ENCODE peak calls at places on chromosomes 12 and 14, in ten cellular contexts. One of them, this sample, is unnamed.

GRCh38 chr12:2390850-2391390 is 338.1 kb downstream of the CACNA1C start:
- DNase-seq in stimulated activated CD4-positive, alpha-beta T cell treated with anti-CD3 and anti-CD28 coated beads, TNF-alpha, amount 100 ng/mL, for 24 hours: no peak
- DNase-seq in fibroblast of pulmonary artery: no peak
- DNase-seq in aorta: no peak
- DNase-seq in A549: no peak
- DNase-seq in activated CD8-positive, alpha-beta memory T cell treated with anti-CD3 and anti-CD28 coated beads for 1 hour: no peak
- DNase-seq in ACHN: no peak
- DNase-seq in activated CD4-positive, alpha-beta T cell treated with anti-CD3 and anti-CD28 coated beads for 48 hours: no peak
- DNase-seq in SW 1271: no peak
- DNase-seq in CD8-positive, alpha-beta T cell: no peak
- DNase-seq in this sample: no peak

GRCh38 chr12:25825494-25825893 is 133.0 kb upstream of the RASSF8 start:
- DNase-seq in ACHN: no peak
- DNase-seq in aorta: no peak
- DNase-seq in fibroblast of pulmonary artery: peak; percentile 27
- DNase-seq in SW 1271: no peak
- DNase-seq in A549: no peak
- DNase-seq in CD8-positive, alpha-beta T cell: no peak
- DNase-seq in activated CD8-positive, alpha-beta memory T cell treated with anti-CD3 and anti-CD28 coated beads for 1 hour: no peak
- DNase-seq in activated CD4-positive, alpha-beta T cell treated with anti-CD3 and anti-CD28 coated beads for 48 hours: no peak
- DNase-seq in stimulated activated CD4-positive, alpha-beta T cell treated with anti-CD3 and anti-CD28 coated beads, TNF-alpha, amount 100 ng/mL, for 24 hours: no peak
- DNase-seq in this sample: no peak

GRCh38 chr14:35385042-35385839 is 19.3 kb downstream of the NFKBIA start:
- DNase-seq in fibroblast of pulmonary artery: peak; percentile 92
- DNase-seq in SW 1271: no peak
- DNase-seq in ACHN: peak; percentile 90
- DNase-seq in activated CD8-positive, alpha-beta memory T cell treated with anti-CD3 and anti-CD28 coated beads for 1 hour: no peak
- DNase-seq in CD8-positive, alpha-beta T cell: no peak
- DNase-seq in activated CD4-positive, alpha-beta T cell treated with anti-CD3 and anti-CD28 coated beads for 48 hours: no peak
- DNase-seq in A549: peak; percentile 56
- DNase-seq in stimulated activated CD4-positive, alpha-beta T cell treated with anti-CD3 and anti-CD28 coated beads, TNF-alpha, amount 100 ng/mL, for 24 hours: no peak
- DNase-seq in aorta: peak; percentile 87
- DNase-seq in this sample: no peak

GRCh38 chr14:101525646-101526527 is 35.4 kb upstream of the DIO3 start:
- DNase-seq in ACHN: no peak
- DNase-seq in aorta: no peak
- DNase-seq in activated CD8-positive, alpha-beta memory T cell treated with anti-CD3 and anti-CD28 coated beads for 1 hour: no peak
- DNase-seq in CD8-positive, alpha-beta T cell: no peak
- DNase-seq in stimulated activated CD4-positive, alpha-beta T cell treated with anti-CD3 and anti-CD28 coated beads, TNF-alpha, amount 100 ng/mL, for 24 hours: no peak
- DNase-seq in activated CD4-positive, alpha-beta T cell treated with anti-CD3 and anti-CD28 coated beads for 48 hours: no peak
- DNase-seq in A549: no peak
- DNase-seq in fibroblast of pulmonary artery: no peak
- DNase-seq in SW 1271: no peak
- DNase-seq in this sample: no peak

GRCh38 chr12:79677667-79678066 is 13.1 kb downstream of the PAWR start:
- DNase-seq in activated CD4-positive, alpha-beta T cell treated with anti-CD3 and anti-CD28 coated beads for 48 hours: no peak
- DNase-seq in stimulated activated CD4-positive, alpha-beta T cell treated with anti-CD3 and anti-CD28 coated beads, TNF-alpha, amount 100 ng/mL, for 24 hours: no peak
- DNase-seq in ACHN: no peak
- DNase-seq in activated CD8-positive, alpha-beta memory T cell treated with anti-CD3 and anti-CD28 coated beads for 1 hour: no peak
- DNase-seq in SW 1271: no peak
- DNase-seq in fibroblast of pulmonary artery: no peak
- DNase-seq in CD8-positive, alpha-beta T cell: no peak
- DNase-seq in aorta: no peak
- DNase-seq in A549: no peak
- DNase-seq in this sample: no peak

GRCh38 chr14:33573296-33573695 is 377.6 kb downstream of the EGLN3 start:
- DNase-seq in fibroblast of pulmonary artery: no peak
- DNase-seq in aorta: no peak
- DNase-seq in stimulated activated CD4-positive, alpha-beta T cell treated with anti-CD3 and anti-CD28 coated beads, TNF-alpha, amount 100 ng/mL, for 24 hours: no peak
- DNase-seq in CD8-positive, alpha-beta T cell: no peak
- DNase-seq in ACHN: no peak
- DNase-seq in activated CD4-positive, alpha-beta T cell treated with anti-CD3 and anti-CD28 coated beads for 48 hours: no peak
- DNase-seq in SW 1271: no peak
- DNase-seq in A549: no peak
- DNase-seq in activated CD8-positive, alpha-beta memory T cell treated with anti-CD3 and anti-CD28 coated beads for 1 hour: no peak
- DNase-seq in this sample: no peak

GRCh38 chr12:54053625-54054441 is at the start of gene HOXC4:
- DNase-seq in stimulated activated CD4-positive, alpha-beta T cell treated with anti-CD3 and anti-CD28 coated beads, TNF-alpha, amount 100 ng/mL, for 24 hours: no peak
- DNase-seq in activated CD4-positive, alpha-beta T cell treated with anti-CD3 and anti-CD28 coated beads for 48 hours: peak; percentile 10
- DNase-seq in aorta: peak; percentile 61
- DNase-seq in A549: peak; percentile 82
- DNase-seq in fibroblast of pulmonary artery: peak; percentile 35
- DNase-seq in activated CD8-positive, alpha-beta memory T cell treated with anti-CD3 and anti-CD28 coated beads for 1 hour: no peak
- DNase-seq in CD8-positive, alpha-beta T cell: peak; percentile 34
- DNase-seq in ACHN: peak; percentile 56
- DNase-seq in SW 1271: peak; percentile 13
- DNase-seq in this sample: no peak

GRCh38 chr14:31402764-31403163 is 17.6 kb downstream of the HEATR5A start:
- DNase-seq in activated CD8-positive, alpha-beta memory T cell treated with anti-CD3 and anti-CD28 coated beads for 1 hour: no peak
- DNase-seq in stimulated activated CD4-positive, alpha-beta T cell treated with anti-CD3 and anti-CD28 coated beads, TNF-alpha, amount 100 ng/mL, for 24 hours: no peak
- DNase-seq in CD8-positive, alpha-beta T cell: no peak
- DNase-seq in SW 1271: no peak
- DNase-seq in fibroblast of pulmonary artery: no peak
- DNase-seq in ACHN: no peak
- DNase-seq in A549: no peak
- DNase-seq in activated CD4-positive, alpha-beta T cell treated with anti-CD3 and anti-CD28 coated beads for 48 hours: no peak
- DNase-seq in aorta: no peak
- DNase-seq in this sample: no peak

GRCh38 chr14:22824711-22825359 is 4.9 kb upstream of the MRPL52 start:
- DNase-seq in activated CD8-positive, alpha-beta memory T cell treated with anti-CD3 and anti-CD28 coated beads for 1 hour: no peak
- DNase-seq in CD8-positive, alpha-beta T cell: no peak
- DNase-seq in ACHN: peak; percentile 87
- DNase-seq in SW 1271: peak; percentile 51
- DNase-seq in activated CD4-positive, alpha-beta T cell treated with anti-CD3 and anti-CD28 coated beads for 48 hours: peak; percentile 25
- DNase-seq in A549: peak; percentile 61
- DNase-seq in aorta: no peak
- DNase-seq in fibroblast of pulmonary artery: peak; percentile 95
- DNase-seq in stimulated activated CD4-positive, alpha-beta T cell treated with anti-CD3 and anti-CD28 coated beads, TNF-alpha, amount 100 ng/mL, for 24 hours: no peak
- DNase-seq in this sample: no peak

GRCh38 chr12:102483466-102483865 is 3.1 kb upstream of the IGF1 start:
- DNase-seq in A549: no peak
- DNase-seq in fibroblast of pulmonary artery: no peak
- DNase-seq in SW 1271: no peak
- DNase-seq in stimulated activated CD4-positive, alpha-beta T cell treated with anti-CD3 and anti-CD28 coated beads, TNF-alpha, amount 100 ng/mL, for 24 hours: no peak
- DNase-seq in activated CD4-positive, alpha-beta T cell treated with anti-CD3 and anti-CD28 coated beads for 48 hours: peak; percentile 8
- DNase-seq in aorta: no peak
- DNase-seq in CD8-positive, alpha-beta T cell: no peak
- DNase-seq in activated CD8-positive, alpha-beta memory T cell treated with anti-CD3 and anti-CD28 coated beads for 1 hour: no peak
- DNase-seq in ACHN: no peak
- DNase-seq in this sample: no peak

GRCh38 chr12:26287666-26288408 is 92.5 kb downstream of the SSPN start:
- DNase-seq in stimulated activated CD4-positive, alpha-beta T cell treated with anti-CD3 and anti-CD28 coated beads, TNF-alpha, amount 100 ng/mL, for 24 hours: no peak
- DNase-seq in A549: no peak
- DNase-seq in CD8-positive, alpha-beta T cell: no peak
- DNase-seq in activated CD8-positive, alpha-beta memory T cell treated with anti-CD3 and anti-CD28 coated beads for 1 hour: no peak
- DNase-seq in activated CD4-positive, alpha-beta T cell treated with anti-CD3 and anti-CD28 coated beads for 48 hours: no peak
- DNase-seq in aorta: peak; percentile 87
- DNase-seq in SW 1271: no peak
- DNase-seq in fibroblast of pulmonary artery: peak; percentile 20
- DNase-seq in ACHN: no peak
- DNase-seq in this sample: no peak

GRCh38 chr12:54384591-54385041 is at the start of gene ZNF385A:
- DNase-seq in activated CD4-positive, alpha-beta T cell treated with anti-CD3 and anti-CD28 coated beads for 48 hours: no peak
- DNase-seq in ACHN: no peak
- DNase-seq in A549: no peak
- DNase-seq in stimulated activated CD4-positive, alpha-beta T cell treated with anti-CD3 and anti-CD28 coated beads, TNF-alpha, amount 100 ng/mL, for 24 hours: no peak
- DNase-seq in fibroblast of pulmonary artery: no peak
- DNase-seq in CD8-positive, alpha-beta T cell: no peak
- DNase-seq in activated CD8-positive, alpha-beta memory T cell treated with anti-CD3 and anti-CD28 coated beads for 1 hour: no peak
- DNase-seq in aorta: peak; percentile 82
- DNase-seq in SW 1271: no peak
- DNase-seq in this sample: no peak

GRCh38 chr12:77923882-77924281 is 93.2 kb downstream of the NAV3 start:
- DNase-seq in SW 1271: no peak
- DNase-seq in fibroblast of pulmonary artery: no peak
- DNase-seq in CD8-positive, alpha-beta T cell: no peak
- DNase-seq in aorta: no peak
- DNase-seq in activated CD4-positive, alpha-beta T cell treated with anti-CD3 and anti-CD28 coated beads for 48 hours: no peak
- DNase-seq in A549: no peak
- DNase-seq in stimulated activated CD4-positive, alpha-beta T cell treated with anti-CD3 and anti-CD28 coated beads, TNF-alpha, amount 100 ng/mL, for 24 hours: no peak
- DNase-seq in ACHN: no peak
- DNase-seq in activated CD8-positive, alpha-beta memory T cell treated with anti-CD3 and anti-CD28 coated beads for 1 hour: no peak
- DNase-seq in this sample: no peak

GRCh38 chr12:116324684-116325664 is 47.5 kb upstream of the MED13L start:
- DNase-seq in aorta: no peak
- DNase-seq in SW 1271: no peak
- DNase-seq in CD8-positive, alpha-beta T cell: no peak
- DNase-seq in A549: no peak
- DNase-seq in fibroblast of pulmonary artery: no peak
- DNase-seq in activated CD4-positive, alpha-beta T cell treated with anti-CD3 and anti-CD28 coated beads for 48 hours: no peak
- DNase-seq in activated CD8-positive, alpha-beta memory T cell treated with anti-CD3 and anti-CD28 coated beads for 1 hour: no peak
- DNase-seq in stimulated activated CD4-positive, alpha-beta T cell treated with anti-CD3 and anti-CD28 coated beads, TNF-alpha, amount 100 ng/mL, for 24 hours: no peak
- DNase-seq in ACHN: no peak
- DNase-seq in this sample: no peak

GRCh38 chr14:93085916-93086315 is 29.8 kb downstream of the ITPK1 start:
- DNase-seq in stimulated activated CD4-positive, alpha-beta T cell treated with anti-CD3 and anti-CD28 coated beads, TNF-alpha, amount 100 ng/mL, for 24 hours: no peak
- DNase-seq in A549: no peak
- DNase-seq in activated CD4-positive, alpha-beta T cell treated with anti-CD3 and anti-CD28 coated beads for 48 hours: no peak
- DNase-seq in activated CD8-positive, alpha-beta memory T cell treated with anti-CD3 and anti-CD28 coated beads for 1 hour: no peak
- DNase-seq in aorta: no peak
- DNase-seq in SW 1271: no peak
- DNase-seq in ACHN: no peak
- DNase-seq in fibroblast of pulmonary artery: no peak
- DNase-seq in CD8-positive, alpha-beta T cell: no peak
- DNase-seq in this sample: no peak

GRCh38 chr12:30972035-30972434 is 45.5 kb downstream of the TSPAN11 start:
- DNase-seq in stimulated activated CD4-positive, alpha-beta T cell treated with anti-CD3 and anti-CD28 coated beads, TNF-alpha, amount 100 ng/mL, for 24 hours: no peak
- DNase-seq in A549: no peak
- DNase-seq in CD8-positive, alpha-beta T cell: no peak
- DNase-seq in activated CD8-positive, alpha-beta memory T cell treated with anti-CD3 and anti-CD28 coated beads for 1 hour: no peak
- DNase-seq in ACHN: no peak
- DNase-seq in aorta: no peak
- DNase-seq in fibroblast of pulmonary artery: no peak
- DNase-seq in SW 1271: no peak
- DNase-seq in activated CD4-positive, alpha-beta T cell treated with anti-CD3 and anti-CD28 coated beads for 48 hours: no peak
- DNase-seq in this sample: no peak

GRCh38 chr12:1173806-1174617 is 183.0 kb downstream of the ERC1 start:
- DNase-seq in SW 1271: no peak
- DNase-seq in fibroblast of pulmonary artery: no peak
- DNase-seq in ACHN: no peak
- DNase-seq in CD8-positive, alpha-beta T cell: no peak
- DNase-seq in activated CD8-positive, alpha-beta memory T cell treated with anti-CD3 and anti-CD28 coated beads for 1 hour: no peak
- DNase-seq in A549: no peak
- DNase-seq in aorta: no peak
- DNase-seq in activated CD4-positive, alpha-beta T cell treated with anti-CD3 and anti-CD28 coated beads for 48 hours: no peak
- DNase-seq in stimulated activated CD4-positive, alpha-beta T cell treated with anti-CD3 and anti-CD28 coated beads, TNF-alpha, amount 100 ng/mL, for 24 hours: no peak
- DNase-seq in this sample: no peak

GRCh38 chr14:22691171-22691570 is 47.0 kb upstream of the OR6J1 start:
- DNase-seq in ACHN: no peak
- DNase-seq in aorta: no peak
- DNase-seq in stimulated activated CD4-positive, alpha-beta T cell treated with anti-CD3 and anti-CD28 coated beads, TNF-alpha, amount 100 ng/mL, for 24 hours: no peak
- DNase-seq in A549: no peak
- DNase-seq in activated CD8-positive, alpha-beta memory T cell treated with anti-CD3 and anti-CD28 coated beads for 1 hour: no peak
- DNase-seq in activated CD4-positive, alpha-beta T cell treated with anti-CD3 and anti-CD28 coated beads for 48 hours: no peak
- DNase-seq in CD8-positive, alpha-beta T cell: no peak
- DNase-seq in fibroblast of pulmonary artery: peak; percentile 66
- DNase-seq in SW 1271: peak; percentile 95
- DNase-seq in this sample: no peak

GRCh38 chr12:18139989-18140596 is 50.1 kb upstream of the RERGL start:
- DNase-seq in SW 1271: peak; percentile 44
- DNase-seq in fibroblast of pulmonary artery: peak; percentile 71
- DNase-seq in A549: no peak
- DNase-seq in ACHN: peak; percentile 66
- DNase-seq in aorta: no peak
- DNase-seq in stimulated activated CD4-positive, alpha-beta T cell treated with anti-CD3 and anti-CD28 coated beads, TNF-alpha, amount 100 ng/mL, for 24 hours: no peak
- DNase-seq in activated CD4-positive, alpha-beta T cell treated with anti-CD3 and anti-CD28 coated beads for 48 hours: no peak
- DNase-seq in activated CD8-positive, alpha-beta memory T cell treated with anti-CD3 and anti-CD28 coated beads for 1 hour: no peak
- DNase-seq in CD8-positive, alpha-beta T cell: no peak
- DNase-seq in this sample: no peak

GRCh38 chr14:74421997-74422396 is 4.0 kb downstream of the SYNDIG1L start:
- DNase-seq in A549: no peak
- DNase-seq in activated CD8-positive, alpha-beta memory T cell treated with anti-CD3 and anti-CD28 coated beads for 1 hour: no peak
- DNase-seq in ACHN: no peak
- DNase-seq in fibroblast of pulmonary artery: no peak
- DNase-seq in CD8-positive, alpha-beta T cell: no peak
- DNase-seq in activated CD4-positive, alpha-beta T cell treated with anti-CD3 and anti-CD28 coated beads for 48 hours: no peak
- DNase-seq in SW 1271: no peak
- DNase-seq in aorta: no peak
- DNase-seq in stimulated activated CD4-positive, alpha-beta T cell treated with anti-CD3 and anti-CD28 coated beads, TNF-alpha, amount 100 ng/mL, for 24 hours: no peak
- DNase-seq in this sample: no peak

GRCh38 chr14:57382283-57382682 is 8.1 kb upstream of the NAA30 start:
- DNase-seq in A549: no peak
- DNase-seq in activated CD4-positive, alpha-beta T cell treated with anti-CD3 and anti-CD28 coated beads for 48 hours: no peak
- DNase-seq in stimulated activated CD4-positive, alpha-beta T cell treated with anti-CD3 and anti-CD28 coated beads, TNF-alpha, amount 100 ng/mL, for 24 hours: no peak
- DNase-seq in ACHN: no peak
- DNase-seq in activated CD8-positive, alpha-beta memory T cell treated with anti-CD3 and anti-CD28 coated beads for 1 hour: no peak
- DNase-seq in CD8-positive, alpha-beta T cell: no peak
- DNase-seq in fibroblast of pulmonary artery: peak; percentile 91
- DNase-seq in aorta: no peak
- DNase-seq in SW 1271: peak; percentile 63
- DNase-seq in this sample: no peak